ENCODE peak calls at places on chromosomes 13 and 19, in eight cellular contexts. Y, S, I, R, E, W, T and M are unnamed samples.

GRCh38 chr13:42740753-42741152 is 40.6 kb upstream of the FAM216B start:
- DNase-seq in W (peak), T (no peak), S (peak), E (no peak), I (no peak), R (no peak), Y (no peak), M (no peak)

GRCh38 chr19:29188289-29188688 is 24.7 kb downstream of the UQCRFS1 start:
- DNase-seq in W (no peak), S (peak), T (no peak), Y (no peak), R (no peak), E (no peak), I (no peak), M (no peak)

GRCh38 chr19:52993342-52994178 is 20.2 kb upstream of the ERVV-1 start:
- DNase-seq in W (no peak), E (peak), S (peak), R (peak), T (peak), Y (peak), I (peak), M (no peak)

GRCh38 chr13:58324130-58324529 is 692.6 kb downstream of the PCDH17 start:
- DNase-seq in Y (no peak), W (no peak), E (no peak), I (no peak), R (no peak), S (no peak), T (no peak), M (no peak)

GRCh38 chr19:58003153-58003828 is 671 bp upstream of the ZNF606 start:
- DNase-seq in S (no peak), Y (no peak), I (peak), T (no peak), W (no peak), R (no peak), E (no peak), M (no peak)

GRCh38 chr13:60707878-60708277 is 310.9 kb downstream of the TDRD3 start:
- DNase-seq in S (no peak), T (no peak), I (no peak), R (no peak), E (no peak), W (no peak), Y (no peak), M (no peak)

GRCh38 chr19:50646074-50646807 is 3.0 kb upstream of the C19orf81 start:
- DNase-seq in T (no peak), I (no peak), E (no peak), Y (no peak), W (peak), S (no peak), R (no peak), M (no peak)

GRCh38 chr19:44931541-44931940 is 10.5 kb upstream of the APOC4 start:
- DNase-seq in T (no peak), Y (no peak), S (no peak), E (no peak), W (no peak), I (no peak), R (no peak), M (no peak)

GRCh38 chr13:47499358-47500150 is 501.5 kb downstream of the SUCLA2 start:
- DNase-seq in E (no peak), I (no peak), W (no peak), S (no peak), T (no peak), Y (no peak), R (no peak), M (no peak)

GRCh38 chr13:114142640-114143490 is 10.4 kb upstream of the RASA3 start:
- DNase-seq in Y (no peak), S (peak), E (peak), R (no peak), W (no peak), I (no peak), T (peak), M (no peak)

GRCh38 chr13:52846567-52847321 is 1.7 kb downstream of the PCDH8 start:
- DNase-seq in Y (peak), I (peak), E (no peak), W (no peak), T (no peak), R (no peak), S (peak), M (no peak)

GRCh38 chr19:8081569-8082550 is 29.3 kb downstream of the CCL25 start:
- DNase-seq in I (no peak), Y (no peak), R (no peak), W (no peak), E (no peak), T (no peak), S (no peak), M (no peak)

GRCh38 chr19:17020823-17021222 is 5.8 kb downstream of the CPAMD8 start:
- DNase-seq in W (no peak), I (peak), R (no peak), E (no peak), Y (no peak), T (no peak), S (no peak), M (no peak)

GRCh38 chr19:42095814-42096230 is 19.9 kb downstream of the ZNF574 start:
- DNase-seq in T (no peak), W (no peak), E (no peak), Y (peak), S (no peak), R (no peak), I (no peak), M (no peak)

GRCh38 chr19:7238091-7238490 is 56.1 kb downstream of the INSR start:
- DNase-seq in W (no peak), Y (no peak), E (no peak), T (no peak), I (no peak), S (no peak), R (no peak), M (no peak)

GRCh38 chr19:46633130-46633529 is 2.9 kb downstream of the GNG8 start:
- DNase-seq in I (no peak), S (no peak), R (no peak), W (no peak), T (no peak), E (no peak), Y (no peak), M (no peak)

GRCh38 chr19:51227324-51227723 is 2.4 kb downstream of the CD33 start:
- DNase-seq in E (no peak), R (no peak), S (no peak), I (no peak), T (no peak), Y (no peak), W (no peak), M (no peak)